ENCODE peak calls at places on chromosomes 4 and X, in ten cellular contexts. One of them, this sample, is unnamed.
A peak's percentile ranks its signal among the peaks of the same experiment; 100 is the strongest.

GRCh38 chrX:120672389-120672788 is 42.5 kb upstream of the C1GALT1C1 start:
- DNase-seq in gastrocnemius medialis: peak; percentile 30
- DNase-seq in heart right ventricle: peak; percentile 36
- DNase-seq in kidney: peak; percentile 66
- DNase-seq in upper lobe of right lung: no peak
- DNase-seq in astrocyte of the spinal cord: peak; percentile 84
- DNase-seq in ovary: no peak
- DNase-seq in HCT116: peak; percentile 1
- DNase-seq in esophagus muscularis mucosa: no peak
- DNase-seq in thyroid gland: peak; percentile 37
- DNase-seq in this sample: peak; percentile 96

GRCh38 chr4:4762909-4763814 is 96.3 kb upstream of the MSX1 start:
- DNase-seq in gastrocnemius medialis: no peak
- DNase-seq in heart right ventricle: no peak
- DNase-seq in kidney: no peak
- DNase-seq in upper lobe of right lung: peak; percentile 12
- DNase-seq in astrocyte of the spinal cord: peak; percentile 86
- DNase-seq in ovary: no peak
- DNase-seq in HCT116: peak; percentile 98
- DNase-seq in esophagus muscularis mucosa: no peak
- DNase-seq in thyroid gland: no peak
- DNase-seq in this sample: peak; percentile 60

GRCh38 chr4:56976283-56976877 is 1.0 kb downstream of the NOA1 start:
- DNase-seq in gastrocnemius medialis: no peak
- DNase-seq in heart right ventricle: no peak
- DNase-seq in kidney: no peak
- DNase-seq in upper lobe of right lung: peak; percentile 70
- DNase-seq in astrocyte of the spinal cord: no peak
- DNase-seq in ovary: peak; percentile 51
- DNase-seq in HCT116: no peak
- DNase-seq in esophagus muscularis mucosa: no peak
- DNase-seq in thyroid gland: no peak
- DNase-seq in this sample: no peak

GRCh38 chr4:173499568-173500535 is 30.2 kb downstream of the HAND2 start:
- DNase-seq in gastrocnemius medialis: no peak
- DNase-seq in heart right ventricle: no peak
- DNase-seq in kidney: no peak
- DNase-seq in upper lobe of right lung: no peak
- DNase-seq in astrocyte of the spinal cord: no peak
- DNase-seq in ovary: no peak
- DNase-seq in HCT116: no peak
- DNase-seq in esophagus muscularis mucosa: peak; percentile 64
- DNase-seq in thyroid gland: no peak
- DNase-seq in this sample: no peak

GRCh38 chrX:134658002-134658401 is 269 bp downstream of the PLAC1 start:
- DNase-seq in gastrocnemius medialis: no peak
- DNase-seq in heart right ventricle: no peak
- DNase-seq in kidney: no peak
- DNase-seq in upper lobe of right lung: no peak
- DNase-seq in astrocyte of the spinal cord: no peak
- DNase-seq in ovary: no peak
- DNase-seq in HCT116: no peak
- DNase-seq in esophagus muscularis mucosa: no peak
- DNase-seq in thyroid gland: no peak
- DNase-seq in this sample: peak; percentile 17

GRCh38 chr4:122293374-122294365 is 85.1 kb upstream of the ADAD1 start:
- DNase-seq in gastrocnemius medialis: no peak
- DNase-seq in heart right ventricle: no peak
- DNase-seq in kidney: peak; percentile 45
- DNase-seq in upper lobe of right lung: no peak
- DNase-seq in astrocyte of the spinal cord: peak; percentile 6
- DNase-seq in ovary: no peak
- DNase-seq in HCT116: no peak
- DNase-seq in esophagus muscularis mucosa: no peak
- DNase-seq in thyroid gland: no peak
- DNase-seq in this sample: no peak

GRCh38 chr4:2829321-2829932 is 14.2 kb upstream of the ADD1 start:
- DNase-seq in gastrocnemius medialis: no peak
- DNase-seq in heart right ventricle: no peak
- DNase-seq in kidney: peak; percentile 74
- DNase-seq in upper lobe of right lung: peak; percentile 62
- DNase-seq in astrocyte of the spinal cord: no peak
- DNase-seq in ovary: peak; percentile 14
- DNase-seq in HCT116: no peak
- DNase-seq in esophagus muscularis mucosa: no peak
- DNase-seq in thyroid gland: no peak
- DNase-seq in this sample: no peak

GRCh38 chr4:183541081-183542045 is 36.5 kb downstream of the ING2 start:
- DNase-seq in gastrocnemius medialis: no peak
- DNase-seq in heart right ventricle: no peak
- DNase-seq in kidney: no peak
- DNase-seq in upper lobe of right lung: no peak
- DNase-seq in astrocyte of the spinal cord: peak; percentile 6
- DNase-seq in ovary: peak; percentile 83
- DNase-seq in HCT116: no peak
- DNase-seq in esophagus muscularis mucosa: no peak
- DNase-seq in thyroid gland: no peak
- DNase-seq in this sample: peak; percentile 16

GRCh38 chr4:109499513-109499912 is 60.5 kb upstream of the MCUB start:
- DNase-seq in gastrocnemius medialis: no peak
- DNase-seq in heart right ventricle: no peak
- DNase-seq in kidney: no peak
- DNase-seq in upper lobe of right lung: no peak
- DNase-seq in astrocyte of the spinal cord: no peak
- DNase-seq in ovary: no peak
- DNase-seq in HCT116: no peak
- DNase-seq in esophagus muscularis mucosa: no peak
- DNase-seq in thyroid gland: no peak
- DNase-seq in this sample: peak; percentile 2

GRCh38 chr4:3263053-3263958 is 14.3 kb downstream of the MSANTD1 start:
- DNase-seq in gastrocnemius medialis: no peak
- DNase-seq in heart right ventricle: no peak
- DNase-seq in kidney: peak; percentile 39
- DNase-seq in upper lobe of right lung: peak; percentile 61
- DNase-seq in astrocyte of the spinal cord: no peak
- DNase-seq in ovary: peak; percentile 12
- DNase-seq in HCT116: no peak
- DNase-seq in esophagus muscularis mucosa: no peak
- DNase-seq in thyroid gland: peak; percentile 71
- DNase-seq in this sample: no peak

GRCh38 chr4:6908397-6909112 is 1.1 kb upstream of the TBC1D14 start:
- DNase-seq in gastrocnemius medialis: no peak
- DNase-seq in heart right ventricle: no peak
- DNase-seq in kidney: no peak
- DNase-seq in upper lobe of right lung: no peak
- DNase-seq in astrocyte of the spinal cord: no peak
- DNase-seq in ovary: no peak
- DNase-seq in HCT116: no peak
- DNase-seq in esophagus muscularis mucosa: no peak
- DNase-seq in thyroid gland: no peak
- DNase-seq in this sample: peak; percentile 39

GRCh38 chr4:6250235-6250983 is 19.2 kb upstream of the WFS1 start:
- DNase-seq in gastrocnemius medialis: no peak
- DNase-seq in heart right ventricle: no peak
- DNase-seq in kidney: no peak
- DNase-seq in upper lobe of right lung: no peak
- DNase-seq in astrocyte of the spinal cord: peak; percentile 65
- DNase-seq in ovary: no peak
- DNase-seq in HCT116: peak; percentile 76
- DNase-seq in esophagus muscularis mucosa: no peak
- DNase-seq in thyroid gland: no peak
- DNase-seq in this sample: peak; percentile 67

DNA sequence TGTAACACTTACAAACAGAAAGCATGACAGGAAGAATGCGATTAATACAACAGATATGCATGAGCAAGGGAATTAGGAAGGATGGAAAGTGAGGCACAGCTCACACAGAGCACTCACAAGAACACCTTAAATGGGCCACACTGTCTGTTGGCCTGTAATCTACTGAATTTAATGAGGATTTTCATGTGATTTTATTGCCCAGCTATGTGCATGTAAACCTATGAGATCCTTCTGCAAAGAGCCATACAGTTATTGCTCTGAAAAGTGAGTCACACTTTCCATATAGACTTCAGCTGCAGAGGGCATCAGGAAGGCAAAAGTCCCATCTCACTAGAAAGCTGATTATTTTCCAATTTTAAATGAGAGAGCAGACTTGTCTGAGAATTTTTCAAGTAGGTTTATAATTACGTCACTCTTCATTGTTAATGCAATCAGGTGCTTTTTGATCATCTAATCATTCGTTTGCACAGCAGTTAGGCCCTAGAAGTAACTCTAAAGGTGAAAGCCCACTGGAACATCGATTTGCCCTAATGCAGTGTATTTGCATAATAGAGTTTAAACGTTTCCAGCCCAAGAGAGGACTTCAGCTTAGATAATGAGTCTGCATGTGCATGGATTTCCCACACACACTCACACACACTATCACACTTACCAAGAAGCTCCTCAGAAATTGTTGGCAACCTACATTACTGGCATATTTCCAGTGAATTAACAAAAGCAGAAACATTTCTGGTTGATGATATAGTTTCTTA is 832.6 kb upstream of the INTU start:
- DNase-seq in gastrocnemius medialis: no peak
- DNase-seq in heart right ventricle: no peak
- DNase-seq in kidney: no peak
- DNase-seq in upper lobe of right lung: no peak
- DNase-seq in astrocyte of the spinal cord: peak; percentile 57
- DNase-seq in ovary: no peak
- DNase-seq in HCT116: no peak
- DNase-seq in esophagus muscularis mucosa: no peak
- DNase-seq in thyroid gland: no peak
- DNase-seq in this sample: peak; percentile 48
- H3K4me3 ChIP-seq in gastrocnemius medialis: no peak overlapping the region
- H3K4me3 ChIP-seq in heart right ventricle: no peak overlapping the region
- H3K4me3 ChIP-seq in kidney: no peak overlapping the region
- H3K4me3 ChIP-seq in upper lobe of right lung: no peak overlapping the region
- H3K4me3 ChIP-seq in astrocyte of the spinal cord: no peak overlapping the region
- H3K4me3 ChIP-seq in ovary: no peak overlapping the region
- H3K4me3 ChIP-seq in HCT116: no peak overlapping the region
- H3K4me3 ChIP-seq in esophagus muscularis mucosa: no peak overlapping the region
- H3K4me3 ChIP-seq in thyroid gland: no peak overlapping the region
- H3K4me3 ChIP-seq in this sample: no peak overlapping the region

DNA sequence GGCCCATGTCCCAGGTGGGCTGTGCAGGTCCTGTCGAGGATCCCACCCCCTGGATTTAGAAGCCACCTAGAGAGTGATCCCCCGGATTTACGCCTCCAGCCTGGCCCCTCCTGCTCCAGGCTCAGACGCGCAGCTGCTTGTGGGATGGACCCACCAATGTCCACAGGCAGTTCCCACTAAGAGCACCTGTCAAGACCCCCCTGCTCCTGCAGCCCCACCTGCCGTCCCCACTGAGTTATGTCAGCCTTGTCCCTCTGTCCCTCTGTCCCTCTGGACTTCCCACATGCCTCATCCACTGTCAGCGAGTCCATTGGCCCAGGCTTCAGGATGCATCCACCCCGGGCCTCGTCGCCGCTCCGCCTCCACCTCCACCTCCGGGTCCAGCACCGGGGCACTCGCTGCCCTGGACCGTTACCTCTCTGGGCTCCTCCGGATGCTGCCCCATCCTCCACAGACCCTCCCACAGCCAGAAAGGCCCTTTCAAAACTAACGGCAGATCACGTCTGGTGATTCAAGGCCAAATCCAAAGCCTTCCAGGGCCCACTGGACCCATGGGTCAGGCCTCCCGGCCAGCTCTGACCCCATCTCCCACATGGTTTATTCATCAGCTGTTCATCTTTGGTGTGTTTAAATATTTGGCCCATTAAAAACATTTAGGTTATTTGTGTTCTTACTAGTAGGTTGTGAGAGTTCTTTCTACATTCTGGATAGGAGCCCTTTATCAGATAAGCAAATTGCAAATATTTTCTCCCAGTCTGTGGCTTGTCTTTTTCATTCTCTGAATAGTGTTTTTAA is 28.3 kb downstream of the HTRA3 start:
- DNase-seq in gastrocnemius medialis: no peak
- DNase-seq in heart right ventricle: no peak
- DNase-seq in kidney: peak; percentile 52
- DNase-seq in upper lobe of right lung: peak; percentile 57
- DNase-seq in astrocyte of the spinal cord: no peak
- DNase-seq in ovary: peak; percentile 29
- DNase-seq in HCT116: no peak
- DNase-seq in esophagus muscularis mucosa: no peak
- DNase-seq in thyroid gland: no peak
- DNase-seq in this sample: no peak
- TF ChIP-seq CTCF in gastrocnemius medialis: no peak
- TF ChIP-seq CTCF in heart right ventricle: no peak
- TF ChIP-seq CTCF in kidney: no peak
- TF ChIP-seq CTCF in upper lobe of right lung: no peak
- TF ChIP-seq CTCF in astrocyte of the spinal cord: no peak
- TF ChIP-seq CTCF in ovary: no peak
- TF ChIP-seq CTCF in HCT116: no peak
- TF ChIP-seq CTCF in esophagus muscularis mucosa: no peak
- TF ChIP-seq CTCF in thyroid gland: no peak
- TF ChIP-seq CTCF in this sample: no peak

DNA sequence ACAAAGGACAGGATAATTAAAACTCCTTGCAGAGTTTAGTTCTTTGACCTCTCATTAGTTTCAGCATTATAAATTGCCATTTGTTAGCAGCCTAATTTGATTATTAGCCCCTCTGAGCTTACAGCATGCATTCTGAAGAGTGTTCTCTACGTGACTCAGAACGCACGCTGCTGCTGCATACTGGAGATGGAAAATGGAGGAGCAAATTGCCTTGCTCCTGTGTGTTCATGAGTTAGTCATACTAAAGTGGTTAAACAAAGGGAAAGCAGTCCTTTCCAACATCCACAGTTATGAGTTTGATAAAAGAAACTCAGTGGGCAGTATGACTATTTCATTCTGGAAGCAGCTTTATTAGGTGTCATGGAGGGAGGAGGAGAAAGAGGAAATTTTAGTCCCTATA is 922.5 kb downstream of the RPA4 start:
- DNase-seq in gastrocnemius medialis: no peak
- DNase-seq in heart right ventricle: no peak
- DNase-seq in kidney: no peak
- DNase-seq in upper lobe of right lung: no peak
- DNase-seq in astrocyte of the spinal cord: peak; percentile 59
- DNase-seq in ovary: no peak
- DNase-seq in HCT116: no peak
- DNase-seq in esophagus muscularis mucosa: no peak
- DNase-seq in thyroid gland: no peak
- DNase-seq in this sample: peak; percentile 24
- H3K4me3 ChIP-seq in gastrocnemius medialis: no peak overlapping the region
- H3K4me3 ChIP-seq in heart right ventricle: no peak overlapping the region
- H3K4me3 ChIP-seq in kidney: no peak overlapping the region
- H3K4me3 ChIP-seq in upper lobe of right lung: no peak overlapping the region
- H3K4me3 ChIP-seq in astrocyte of the spinal cord: no peak overlapping the region
- H3K4me3 ChIP-seq in ovary: no peak overlapping the region
- H3K4me3 ChIP-seq in HCT116: no peak overlapping the region
- H3K4me3 ChIP-seq in esophagus muscularis mucosa: no peak overlapping the region
- H3K4me3 ChIP-seq in thyroid gland: no peak overlapping the region
- H3K4me3 ChIP-seq in this sample: no peak overlapping the region

GRCh38 chr4:123659759-123660158 is 263.2 kb downstream of the SPRY1 start:
- DNase-seq in gastrocnemius medialis: no peak
- DNase-seq in heart right ventricle: no peak
- DNase-seq in kidney: no peak
- DNase-seq in upper lobe of right lung: no peak
- DNase-seq in astrocyte of the spinal cord: peak; percentile 26
- DNase-seq in ovary: no peak
- DNase-seq in HCT116: no peak
- DNase-seq in esophagus muscularis mucosa: no peak
- DNase-seq in thyroid gland: no peak
- DNase-seq in this sample: peak; percentile 12
- TF ChIP-seq CTCF in gastrocnemius medialis: no peak
- TF ChIP-seq CTCF in heart right ventricle: peak; percentile 42
- TF ChIP-seq CTCF in kidney: peak; percentile 0
- TF ChIP-seq CTCF in upper lobe of right lung: peak; percentile 44
- TF ChIP-seq CTCF in astrocyte of the spinal cord: peak; percentile 29
- TF ChIP-seq CTCF in ovary: no peak
- TF ChIP-seq CTCF in HCT116: peak; percentile 46
- TF ChIP-seq CTCF in esophagus muscularis mucosa: no peak
- TF ChIP-seq CTCF in thyroid gland: peak; percentile 43
- TF ChIP-seq CTCF in this sample: peak; percentile 20

GRCh38 chr4:146029939-146030710 is 91.5 kb upstream of the ZNF827 start:
- DNase-seq in gastrocnemius medialis: no peak
- DNase-seq in heart right ventricle: no peak
- DNase-seq in kidney: no peak
- DNase-seq in upper lobe of right lung: no peak
- DNase-seq in astrocyte of the spinal cord: no peak
- DNase-seq in ovary: no peak
- DNase-seq in HCT116: no peak
- DNase-seq in esophagus muscularis mucosa: no peak
- DNase-seq in thyroid gland: no peak
- DNase-seq in this sample: no peak
- H3K4me3 ChIP-seq in gastrocnemius medialis: no peak overlapping the region
- H3K4me3 ChIP-seq in heart right ventricle: no peak overlapping the region
- H3K4me3 ChIP-seq in kidney: no peak overlapping the region
- H3K4me3 ChIP-seq in upper lobe of right lung: no peak overlapping the region
- H3K4me3 ChIP-seq in astrocyte of the spinal cord: no peak overlapping the region
- H3K4me3 ChIP-seq in ovary: no peak overlapping the region
- H3K4me3 ChIP-seq in HCT116: no peak overlapping the region
- H3K4me3 ChIP-seq in esophagus muscularis mucosa: no peak overlapping the region
- H3K4me3 ChIP-seq in thyroid gland: no peak overlapping the region
- H3K4me3 ChIP-seq in this sample: no peak overlapping the region